ENCODE peak calls at places on chromosomes 1 and 21, in six cellular contexts. X is stimulated activated CD4-positive, alpha-beta T cell treated with anti-CD3 and anti-CD28 coated beads, Interleukin-2, amount 100 ng/mL, for 24 hours; K is HTR-8/SVneo; D is caudate nucleus; F is psoas muscle; P is EL. I is an unnamed sample.

GRCh38 chr1:244273845-244274619 is 177.7 kb downstream of the ADSS2 start:
- DNase-seq in X (no peak), K (peak; percentile 91), D (peak; percentile 3), F (peak; percentile 58), P (peak; percentile 99), I (no peak)

GRCh38 chr1:37020653-37021277 is 13.6 kb downstream of the GRIK3 start:
- DNase-seq in X (no peak), K (no peak), D (no peak), F (no peak), P (no peak), I (no peak)

GRCh38 chr21:34968414-34969333 is 80.4 kb downstream of the RUNX1 start:
- DNase-seq in X (peak; percentile 48), K (no peak), D (no peak), F (no peak), P (no peak), I (no peak)

GRCh38 chr1:48898894-48899293 is 122.2 kb upstream of the BEND5 start:
- DNase-seq in X (no peak), K (no peak), D (no peak), F (no peak), P (no peak), I (no peak)

GRCh38 chr1:17579951-17580939 is 40.7 kb downstream of the ARHGEF10L start:
- DNase-seq in X (no peak), K (no peak), D (no peak), F (no peak), P (no peak), I (no peak)

GRCh38 chr21:38611262-38611661 is 113.0 kb upstream of the ERG start:
- DNase-seq in X (no peak), K (no peak), D (no peak), F (no peak), P (no peak), I (no peak)

GRCh38 chr1:56376188-56376984 is 203.0 kb downstream of the PLPP3 start:
- DNase-seq in X (no peak), K (no peak), D (no peak), F (peak; percentile 71), P (peak; percentile 42), I (no peak)

GRCh38 chr1:152497273-152497672 is 13.3 kb upstream of the LCE5A start:
- DNase-seq in X (no peak), K (no peak), D (no peak), F (no peak), P (peak; percentile 37), I (no peak)

GRCh38 chr1:91673603-91674002 is 173.0 kb downstream of the CDC7 start:
- DNase-seq in X (no peak), K (no peak), D (no peak), F (no peak), P (no peak), I (no peak)

GRCh38 chr1:148289647-148290046 is 137.6 kb upstream of the NBPF11 start:
- DNase-seq in X (no peak), K (no peak), D (no peak), F (no peak), P (no peak), I (no peak)

GRCh38 chr1:75908717-75909152 is 23.5 kb downstream of the ASB17 start:
- DNase-seq in X (no peak), K (peak; percentile 7), D (no peak), F (no peak), P (peak; percentile 57), I (peak; percentile 43)

GRCh38 chr1:15260418-15261154 is 13.6 kb downstream of the FHAD1 start:
- DNase-seq in X (no peak), K (peak; percentile 53), D (no peak), F (no peak), P (peak; percentile 22), I (no peak)

GRCh38 chr1:85597709-85598108 is 17.1 kb downstream of the CCN1 start:
- DNase-seq in X (no peak), K (no peak), D (no peak), F (no peak), P (no peak), I (no peak)

GRCh38 chr1:236377832-236378535 is 16.1 kb upstream of the EDARADD start:
- DNase-seq in X (no peak), K (no peak), D (no peak), F (no peak), P (no peak), I (no peak)

GRCh38 chr1:66596191-66596590 is 62.2 kb downstream of the SGIP1 start:
- DNase-seq in X (no peak), K (no peak), D (no peak), F (no peak), P (no peak), I (no peak)

I was measured in iPS DF 6.9.